ENCODE peak calls at places on chromosomes 7 and 10, in five cellular contexts. One of them, this sample, is unnamed.

GRCh38 chr10:124092270-124093075 is 925 bp downstream of the CHST15 start:
- DNase-seq in A673: peak
- DNase-seq in dorsolateral prefrontal cortex: no peak
- DNase-seq in body of pancreas: peak
- DNase-seq in SJSA1: no peak
- DNase-seq in this sample: peak

GRCh38 chr10:43965033-43965917 is 316.6 kb upstream of the ZNF32 start:
- DNase-seq in A673: peak
- DNase-seq in dorsolateral prefrontal cortex: no peak
- DNase-seq in body of pancreas: no peak
- DNase-seq in SJSA1: peak
- DNase-seq in this sample: no peak

GRCh38 chr7:96136600-96137239 is 185.2 kb downstream of the SLC25A13 start:
- DNase-seq in A673: no peak
- DNase-seq in dorsolateral prefrontal cortex: no peak
- DNase-seq in body of pancreas: no peak
- DNase-seq in SJSA1: no peak
- DNase-seq in this sample: no peak

GRCh38 chr10:58517481-58518355 is 5.0 kb downstream of the BICC1 start:
- DNase-seq in A673: no peak
- DNase-seq in dorsolateral prefrontal cortex: no peak
- DNase-seq in body of pancreas: no peak
- DNase-seq in SJSA1: no peak
- DNase-seq in this sample: no peak

GRCh38 chr7:113521468-113521867 is 397.3 kb downstream of the PPP1R3A start:
- DNase-seq in A673: no peak
- DNase-seq in dorsolateral prefrontal cortex: no peak
- DNase-seq in body of pancreas: no peak
- DNase-seq in SJSA1: no peak
- DNase-seq in this sample: no peak

GRCh38 chr10:133327651-133328357 is 8.9 kb downstream of the CALY start:
- DNase-seq in A673: no peak
- DNase-seq in dorsolateral prefrontal cortex: no peak
- DNase-seq in body of pancreas: no peak
- DNase-seq in SJSA1: no peak
- DNase-seq in this sample: no peak

GRCh38 chr7:70698219-70698832 is 433.6 kb upstream of the GALNT17 start:
- DNase-seq in A673: peak
- DNase-seq in dorsolateral prefrontal cortex: peak
- DNase-seq in body of pancreas: peak
- DNase-seq in SJSA1: no peak
- DNase-seq in this sample: no peak

GRCh38 chr10:52313350-52314006 is 603 bp upstream of the DKK1 start:
- DNase-seq in A673: peak
- DNase-seq in dorsolateral prefrontal cortex: no peak
- DNase-seq in body of pancreas: no peak
- DNase-seq in SJSA1: no peak
- DNase-seq in this sample: no peak

GRCh38 chr10:22466763-22467334 is 121.6 kb downstream of the SPAG6 start:
- DNase-seq in A673: no peak
- DNase-seq in dorsolateral prefrontal cortex: no peak
- DNase-seq in body of pancreas: no peak
- DNase-seq in SJSA1: no peak
- DNase-seq in this sample: no peak

GRCh38 chr10:126500185-126500584 is 111.9 kb upstream of the ADAM12 start:
- DNase-seq in A673: peak
- DNase-seq in dorsolateral prefrontal cortex: no peak
- DNase-seq in body of pancreas: no peak
- DNase-seq in SJSA1: no peak
- DNase-seq in this sample: no peak

GRCh38 chr7:139813689-139814088 is 15.4 kb upstream of the TBXAS1 start:
- DNase-seq in A673: no peak
- DNase-seq in dorsolateral prefrontal cortex: no peak
- DNase-seq in body of pancreas: no peak
- DNase-seq in SJSA1: no peak
- DNase-seq in this sample: no peak

GRCh38 chr7:69732203-69732602 is 133.9 kb downstream of the AUTS2 start:
- DNase-seq in A673: no peak
- DNase-seq in dorsolateral prefrontal cortex: no peak
- DNase-seq in body of pancreas: peak
- DNase-seq in SJSA1: no peak
- DNase-seq in this sample: no peak

GRCh38 chr7:128707752-128708151 is 31.4 kb upstream of the CALU start:
- DNase-seq in A673: no peak
- DNase-seq in dorsolateral prefrontal cortex: no peak
- DNase-seq in body of pancreas: no peak
- DNase-seq in SJSA1: no peak
- DNase-seq in this sample: no peak

GRCh38 chr7:131307627-131308026 is 20.0 kb upstream of the MKLN1 start:
- DNase-seq in A673: no peak
- DNase-seq in dorsolateral prefrontal cortex: no peak
- DNase-seq in body of pancreas: no peak
- DNase-seq in SJSA1: no peak
- DNase-seq in this sample: no peak

GRCh38 chr10:22599636-22600228 is 114.6 kb downstream of the PIP4K2A start:
- DNase-seq in A673: peak
- DNase-seq in dorsolateral prefrontal cortex: no peak
- DNase-seq in body of pancreas: no peak
- DNase-seq in SJSA1: no peak
- DNase-seq in this sample: no peak

GRCh38 chr7:141640239-141640840 is 61.6 kb downstream of the DENND11 start:
- DNase-seq in A673: no peak
- DNase-seq in dorsolateral prefrontal cortex: no peak
- DNase-seq in body of pancreas: no peak
- DNase-seq in SJSA1: no peak
- DNase-seq in this sample: no peak

GRCh38 chr10:93417264-93417663 is 64.9 kb downstream of the MYOF start:
- DNase-seq in A673: peak
- DNase-seq in dorsolateral prefrontal cortex: peak
- DNase-seq in body of pancreas: no peak
- DNase-seq in SJSA1: no peak
- DNase-seq in this sample: peak
- H3K27ac ChIP-seq in A673: no peak
- H3K27ac ChIP-seq in dorsolateral prefrontal cortex: no peak
- H3K27ac ChIP-seq in body of pancreas: no peak
- H3K27ac ChIP-seq in SJSA1: no peak
- H3K27ac ChIP-seq in this sample: peak

DNA sequence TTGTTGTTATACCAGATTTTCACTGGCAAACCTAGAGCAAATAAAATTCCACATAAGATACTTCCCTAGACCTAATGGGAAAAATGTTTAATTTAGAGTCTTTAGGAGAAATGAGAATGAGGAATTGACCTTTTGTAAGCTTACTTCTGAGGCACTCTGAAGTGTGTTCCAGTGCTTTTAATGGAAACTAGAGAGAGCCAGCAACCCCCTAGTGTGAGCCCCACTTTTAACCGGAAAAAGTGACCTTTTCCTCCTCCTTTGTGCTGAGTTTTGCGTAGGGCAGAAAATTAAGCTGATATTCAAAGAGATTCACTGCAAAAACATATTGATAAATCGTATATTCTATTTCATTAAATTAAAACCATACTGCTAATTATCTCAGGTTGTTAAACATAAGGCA is 5.2 kb downstream of the IKZF1 start:
- DNase-seq in A673: no peak
- DNase-seq in dorsolateral prefrontal cortex: no peak
- DNase-seq in body of pancreas: no peak
- DNase-seq in SJSA1: no peak
- DNase-seq in this sample: no peak
- H3K4me3 ChIP-seq in A673: no peak
- H3K4me3 ChIP-seq in dorsolateral prefrontal cortex: no peak
- H3K4me3 ChIP-seq in body of pancreas: no peak
- H3K4me3 ChIP-seq in SJSA1: no peak
- H3K4me3 ChIP-seq in this sample: no peak

GRCh38 chr10:102935510-102935909 is 17.4 kb downstream of the CNNM2 start:
- DNase-seq in A673: no peak
- DNase-seq in dorsolateral prefrontal cortex: no peak
- DNase-seq in body of pancreas: no peak
- DNase-seq in SJSA1: no peak
- DNase-seq in this sample: no peak
- H3K27ac ChIP-seq in A673: no peak
- H3K27ac ChIP-seq in dorsolateral prefrontal cortex: no peak
- H3K27ac ChIP-seq in body of pancreas: no peak
- H3K27ac ChIP-seq in SJSA1: no peak
- H3K27ac ChIP-seq in this sample: no peak

DNA sequence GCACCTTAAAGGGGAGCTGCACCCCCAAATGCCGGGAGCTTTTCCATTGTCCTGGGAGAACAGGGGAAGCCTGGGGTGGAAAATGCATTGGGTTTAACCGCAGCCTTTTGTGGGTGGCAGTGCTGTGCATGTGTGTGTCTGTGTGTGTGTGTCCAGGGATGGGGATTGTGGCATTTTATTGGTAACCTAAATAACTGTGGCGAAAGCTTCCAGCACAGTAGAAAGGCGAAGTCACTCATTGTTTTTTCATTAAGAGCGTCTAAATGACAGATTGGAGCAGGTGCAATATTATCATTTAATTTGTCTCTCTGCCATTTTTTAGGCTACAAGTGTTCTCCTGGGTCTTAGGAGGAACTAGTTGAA is 55.1 kb downstream of the INSIG1 start:
- DNase-seq in A673: no peak
- DNase-seq in dorsolateral prefrontal cortex: no peak
- DNase-seq in body of pancreas: no peak
- DNase-seq in SJSA1: no peak
- DNase-seq in this sample: no peak
- H3K4me3 ChIP-seq in A673: no peak
- H3K4me3 ChIP-seq in dorsolateral prefrontal cortex: no peak
- H3K4me3 ChIP-seq in body of pancreas: no peak
- H3K4me3 ChIP-seq in SJSA1: no peak
- H3K4me3 ChIP-seq in this sample: no peak

GRCh38 chr10:79178070-79178576 is 109.4 kb downstream of the ZMIZ1 start:
- DNase-seq in A673: no peak
- DNase-seq in dorsolateral prefrontal cortex: no peak
- DNase-seq in body of pancreas: no peak
- DNase-seq in SJSA1: no peak
- DNase-seq in this sample: no peak
- H3K27ac ChIP-seq in A673: no peak
- H3K27ac ChIP-seq in dorsolateral prefrontal cortex: peak
- H3K27ac ChIP-seq in body of pancreas: no peak
- H3K27ac ChIP-seq in SJSA1: peak
- H3K27ac ChIP-seq in this sample: peak

DNA sequence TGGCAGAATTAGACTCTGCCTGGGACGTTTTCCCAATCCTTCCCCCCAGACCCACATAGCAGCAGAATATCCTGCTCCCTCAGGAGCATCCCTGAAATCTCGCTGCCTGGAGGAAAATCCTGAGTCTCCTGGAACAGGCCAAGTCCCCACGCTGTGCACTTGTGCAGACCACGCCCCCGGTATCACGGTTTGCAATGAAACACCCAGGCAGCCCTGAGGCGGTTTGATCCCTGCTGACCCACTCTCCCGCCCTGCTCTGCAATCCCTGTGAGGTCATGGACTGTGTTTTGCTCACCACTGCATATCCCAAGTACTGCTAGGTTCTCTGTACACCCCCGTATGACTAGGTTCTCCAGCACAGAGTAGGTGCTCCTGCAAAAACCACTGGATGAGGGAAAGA is 411.8 kb upstream of the MGMT start:
- DNase-seq in A673: no peak
- DNase-seq in dorsolateral prefrontal cortex: no peak
- DNase-seq in body of pancreas: no peak
- DNase-seq in SJSA1: no peak
- DNase-seq in this sample: no peak
- H3K4me3 ChIP-seq in A673: no peak
- H3K4me3 ChIP-seq in dorsolateral prefrontal cortex: no peak
- H3K4me3 ChIP-seq in body of pancreas: no peak
- H3K4me3 ChIP-seq in SJSA1: no peak
- H3K4me3 ChIP-seq in this sample: no peak

This sample was measured in right cardiac atrium.